ENCODE peak calls at places on chromosomes 13 and 19, in seven cellular contexts. A is AG04450, V is BJ, G is NB4, Q is pancreas, C is heart right ventricle, D is ovary. K is an unnamed sample.

GRCh38 chr19:23402388-23402787 is 7.1 kb upstream of the ZNF91 start:
- DNase-seq in A (no peak), V (no peak), G (peak), Q (no peak), C (no peak), D (no peak), K (no peak)

GRCh38 chr13:94988654-94989053 is 276.3 kb upstream of the SOX21 start:
- DNase-seq in A (no peak), V (no peak), G (peak), Q (no peak), C (no peak), D (no peak), K (no peak)

GRCh38 chr19:54137913-54138776 is 583 bp downstream of the CNOT3 start:
- DNase-seq in A (no peak), V (no peak), G (no peak), Q (peak), C (no peak), D (peak), K (no peak)

GRCh38 chr13:78826312-78826711 is 167.4 kb upstream of the OBI1 start:
- DNase-seq in A (no peak), V (no peak), G (no peak), Q (no peak), C (no peak), D (no peak), K (no peak)

GRCh38 chr13:106156468-106156867 is 379.0 kb downstream of the EFNB2 start:
- DNase-seq in A (peak), V (peak), G (no peak), Q (no peak), C (no peak), D (no peak), K (peak)

GRCh38 chr19:17289489-17289888 is 7.8 kb downstream of the ANKLE1 start:
- DNase-seq in A (peak), V (no peak), G (peak), Q (peak), C (peak), D (peak), K (peak)

GRCh38 chr13:92354583-92354982 is 872.0 kb upstream of the GPC6 start:
- DNase-seq in A (no peak), V (no peak), G (no peak), Q (no peak), C (no peak), D (no peak), K (no peak)

GRCh38 chr13:31267126-31267784 is 67.5 kb downstream of the B3GLCT start:
- DNase-seq in A (no peak), V (no peak), G (no peak), Q (no peak), C (peak), D (no peak), K (no peak)

GRCh38 chr19:56372281-56372680 is 21.1 kb downstream of the ZNF582 start:
- DNase-seq in A (no peak), V (no peak), G (no peak), Q (no peak), C (no peak), D (no peak), K (peak)

GRCh38 chr19:28644261-28644660 is 568.7 kb downstream of the UQCRFS1 start:
- DNase-seq in A (no peak), V (no peak), G (no peak), Q (no peak), C (no peak), D (no peak), K (no peak)

DNA sequence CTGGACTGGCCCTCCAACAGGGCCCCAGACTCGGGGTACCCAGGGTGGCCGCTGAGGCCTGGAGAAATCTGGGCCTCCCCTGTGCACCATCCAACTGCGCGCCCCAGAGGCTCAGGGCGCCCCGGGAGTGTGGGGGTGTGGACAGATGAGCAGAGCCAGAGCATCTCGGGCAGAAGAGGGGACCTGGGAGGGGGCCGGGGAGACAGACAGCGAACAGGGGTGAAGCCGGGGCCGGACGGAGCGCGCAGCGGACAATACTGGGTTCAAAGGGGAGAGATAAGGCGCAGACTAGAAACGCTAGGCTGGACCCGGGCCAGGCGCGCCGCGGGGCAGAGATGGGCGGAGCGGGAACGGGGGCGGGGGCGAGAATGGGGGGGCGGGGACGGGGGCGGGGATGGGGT is 460 bp upstream of the CERS4 start:
- DNase-seq in A (no peak), V (no peak), G (no peak), Q (peak), C (no peak), D (no peak), K (no peak)
- H3K4me3 ChIP-seq in A (peak), V (peak), G (peak), Q (peak), C (peak), D (peak), K (no peak)

GRCh38 chr19:7607874-7608560 is 12.4 kb downstream of the CAMSAP3 start:
- DNase-seq in A (no peak), V (no peak), G (no peak), Q (no peak), C (no peak), D (no peak), K (no peak)

GRCh38 chr19:7610491-7611240 is 15.0 kb downstream of the CAMSAP3 start:
- DNase-seq in A (no peak), V (no peak), G (no peak), Q (no peak), C (no peak), D (no peak), K (no peak)

GRCh38 chr19:7606289-7606688 is 10.6 kb downstream of the CAMSAP3 start:
- DNase-seq in A (no peak), V (no peak), G (no peak), Q (no peak), C (no peak), D (no peak), K (no peak)

GRCh38 chr19:7605490-7606222 is 10.0 kb downstream of the CAMSAP3 start:
- DNase-seq in A (no peak), V (no peak), G (peak), Q (no peak), C (no peak), D (no peak), K (peak)

DNA sequence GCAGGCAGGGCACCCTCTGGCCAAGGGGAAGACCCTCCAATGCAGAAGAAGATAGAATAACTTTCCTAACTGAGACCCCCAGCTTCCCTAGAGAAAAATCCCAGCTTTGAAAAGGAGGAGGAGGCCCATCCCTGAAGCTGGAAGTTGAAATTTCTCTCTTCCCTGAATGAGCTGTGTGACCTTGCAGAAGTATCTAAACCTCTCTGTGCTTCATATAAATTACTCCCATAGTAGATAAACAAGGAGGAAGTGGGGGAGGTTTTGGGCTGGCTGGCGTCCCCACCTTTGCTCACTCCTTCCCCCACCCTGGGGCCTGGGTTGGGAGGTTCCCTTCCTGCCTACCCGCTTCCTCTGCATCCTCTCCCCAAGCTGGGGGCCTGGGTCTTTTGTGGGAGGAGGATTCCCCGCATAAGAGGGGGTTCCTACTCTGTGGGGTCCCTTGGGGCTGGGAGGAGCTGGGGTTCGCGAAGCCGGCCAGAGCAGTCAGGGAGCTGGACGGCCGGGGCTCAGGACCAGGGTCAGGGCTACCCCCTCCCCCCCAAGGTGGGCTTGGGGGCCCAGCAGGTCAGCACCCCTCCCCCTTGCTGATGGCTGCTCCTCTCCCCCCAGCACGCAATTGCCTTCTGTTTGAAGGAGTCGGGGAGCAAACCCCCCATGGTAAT is 11.7 kb downstream of the CAMSAP3 start:
- DNase-seq in A (no peak), V (no peak), G (no peak), Q (no peak), C (no peak), D (no peak), K (no peak)
- TF ChIP-seq CTCF in A (no peak), V (no peak), G (no peak), Q (no peak), C (no peak), D (no peak), K (no peak)

GRCh38 chr19:6801397-6802086 is 29.0 kb downstream of the VAV1 start:
- DNase-seq in A (no peak), V (no peak), G (peak), Q (peak), C (peak), D (no peak), K (no peak)
- H3K4me3 ChIP-seq in A (no peak), V (no peak), G (peak), Q (peak), C (peak), D (no peak), K (no peak)

DNA sequence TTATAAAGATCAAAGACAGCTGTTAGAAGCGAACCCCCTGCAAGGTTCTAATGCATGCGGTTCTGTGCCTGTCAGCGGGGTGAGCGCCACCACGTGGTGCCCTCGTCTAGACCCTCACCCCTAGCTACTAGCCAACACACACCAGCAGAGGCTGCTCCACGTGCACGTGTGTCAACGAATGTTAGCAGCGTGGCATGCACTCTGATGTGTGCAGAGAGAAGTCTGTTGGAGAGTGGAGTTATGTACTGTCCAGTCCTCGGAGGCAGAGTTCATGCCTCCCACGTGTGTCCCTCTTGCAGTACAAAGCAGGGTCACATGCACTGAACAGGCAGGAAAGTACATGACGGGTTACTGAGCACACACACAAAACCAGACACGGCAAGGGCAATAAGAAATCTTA is 75.0 kb upstream of the SLC15A1 start:
- DNase-seq in A (no peak), V (no peak), G (peak), Q (no peak), C (no peak), D (no peak), K (no peak)
- TF ChIP-seq CTCF in A (no peak), V (no peak), G (peak), Q (no peak), C (no peak), D (no peak), K (no peak)

DNA sequence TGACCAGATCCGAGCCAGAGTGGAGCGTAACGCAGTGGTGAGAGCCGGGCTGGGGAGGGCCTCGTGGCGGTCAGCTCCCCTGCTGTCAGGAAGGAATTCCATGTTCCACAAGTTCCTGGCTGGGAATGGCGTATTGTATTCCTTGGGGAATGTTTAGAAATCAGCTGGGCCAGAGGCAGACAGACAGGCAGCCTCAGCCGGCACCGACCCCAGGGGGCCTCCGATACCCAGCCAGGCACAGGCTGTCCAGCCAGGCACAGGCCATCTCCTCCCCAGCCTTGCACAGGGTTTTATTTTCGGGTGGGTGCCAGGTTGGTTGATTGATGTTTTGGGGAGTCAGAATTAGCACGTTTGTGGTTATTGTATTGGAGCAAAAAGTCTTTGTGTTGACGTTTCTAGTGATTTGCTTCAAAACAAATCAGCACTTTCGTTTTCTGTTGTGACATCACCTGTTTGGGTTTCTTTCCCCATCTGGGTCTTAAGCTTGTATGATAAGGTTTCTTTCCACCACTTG is 126.6 kb upstream of the MCF2L start:
- DNase-seq in A (no peak), V (no peak), G (no peak), Q (no peak), C (peak), D (peak), K (peak)
- H3K4me3 ChIP-seq in A (no peak), V (no peak), G (no peak), Q (no peak), C (no peak), D (peak), K (no peak)

DNA sequence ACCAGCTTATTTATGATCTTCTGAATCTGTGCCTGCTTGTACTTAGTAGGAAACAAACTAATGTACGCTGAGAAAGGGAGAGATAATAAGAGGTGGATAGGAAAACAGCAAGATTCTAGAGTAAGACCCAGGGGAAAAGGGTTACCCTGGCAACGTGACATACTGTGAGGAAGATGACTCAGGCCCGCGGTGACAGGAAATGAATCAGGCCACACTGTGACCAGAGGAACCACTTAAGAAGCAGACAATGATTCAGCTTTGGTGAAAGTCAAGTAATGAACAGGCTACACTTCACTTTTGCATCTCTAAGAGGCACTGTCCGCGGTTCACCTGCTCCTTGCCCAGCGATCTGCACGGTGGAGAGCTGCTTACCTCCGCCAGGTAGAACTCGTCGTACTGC is 158.2 kb downstream of the NALCN start:
- DNase-seq in A (no peak), V (peak), G (peak), Q (no peak), C (no peak), D (no peak), K (peak)
- TF ChIP-seq CTCF in A (no peak), V (no peak), G (no peak), Q (no peak), C (no peak), D (no peak), K (peak)

GRCh38 chr19:38182536-38183210 is 41.3 kb downstream of the DPF1 start:
- DNase-seq in A (no peak), V (no peak), G (no peak), Q (no peak), C (no peak), D (no peak), K (no peak)
- H3K4me3 ChIP-seq in A (no peak), V (no peak), G (no peak), Q (no peak), C (no peak), D (no peak), K (no peak)

GRCh38 chr13:39682310-39682709 is 26.8 kb downstream of the COG6 start:
- DNase-seq in A (no peak), V (no peak), G (no peak), Q (no peak), C (no peak), D (no peak), K (no peak)

GRCh38 chr13:39672378-39673132 is 17.1 kb downstream of the COG6 start:
- DNase-seq in A (no peak), V (no peak), G (no peak), Q (no peak), C (no peak), D (no peak), K (peak)

GRCh38 chr13:39675904-39676303 is 20.4 kb downstream of the COG6 start:
- DNase-seq in A (no peak), V (no peak), G (no peak), Q (no peak), C (no peak), D (no peak), K (no peak)

GRCh38 chr13:39676315-39676876 is 20.9 kb downstream of the COG6 start:
- DNase-seq in A (no peak), V (no peak), G (peak), Q (no peak), C (peak), D (no peak), K (peak)
- TF ChIP-seq CTCF in A (peak), V (peak), G (no peak), Q (peak), C (peak), D (peak), K (peak)

K was measured in fibroblast of mammary gland.